ENCODE peak calls at places on chromosomes 7 and 10, in five cellular contexts. V is neuronal stem cell, R is IMR-90, Z is brain microvascular endothelial cell, K is stomach. C is an unnamed sample.

GRCh38 chr10:26015092-26015491 is 81.1 kb downstream of the MYO3A start:
- DNase-seq in V (no peak), R (no peak), Z (no peak), K (no peak), C (no peak)

GRCh38 chr7:3244241-3244814 is 56.7 kb upstream of the SDK1 start:
- DNase-seq in V (no peak), R (peak; percentile 92), Z (peak; percentile 80), K (no peak), C (no peak)

GRCh38 chr10:22433875-22434274 is 88.6 kb downstream of the SPAG6 start:
- DNase-seq in V (no peak), R (peak; percentile 96), Z (peak; percentile 56), K (no peak), C (no peak)

GRCh38 chr10:132681858-132682755 is 103.8 kb downstream of the NKX6-2 start:
- DNase-seq in V (no peak), R (no peak), Z (no peak), K (no peak), C (peak; percentile 14)

GRCh38 chr10:71882813-71883746 is 32.0 kb upstream of the PSAP start:
- DNase-seq in V (no peak), R (no peak), Z (no peak), K (no peak), C (no peak)

GRCh38 chr7:35546691-35547090 is 148.2 kb downstream of the HERPUD2 start:
- DNase-seq in V (no peak), R (no peak), Z (no peak), K (no peak), C (no peak)

GRCh38 chr7:17680943-17681351 is 259.3 kb downstream of the SNX13 start:
- DNase-seq in V (no peak), R (peak; percentile 49), Z (no peak), K (no peak), C (no peak)

GRCh38 chr10:71053169-71053895 is 159.0 kb upstream of the UNC5B start:
- DNase-seq in V (no peak), R (no peak), Z (no peak), K (no peak), C (peak; percentile 6)

GRCh38 chr7:157500171-157500960 is 163.6 kb downstream of the DNAJB6 start:
- DNase-seq in V (no peak), R (no peak), Z (no peak), K (peak; percentile 22), C (no peak)

GRCh38 chr7:83677180-83677866 is 28.4 kb upstream of the SEMA3E start:
- DNase-seq in V (no peak), R (peak; percentile 94), Z (peak; percentile 97), K (peak; percentile 32), C (no peak)

GRCh38 chr10:133394801-133395221 is 854 bp downstream of the MTG1 start:
- DNase-seq in V (no peak), R (no peak), Z (no peak), K (peak; percentile 24), C (no peak)

GRCh38 chr10:14476641-14477407 is 146.1 kb upstream of the FRMD4A start:
- DNase-seq in V (no peak), R (peak; percentile 77), Z (no peak), K (no peak), C (no peak)

GRCh38 chr10:60105195-60105812 is 198.9 kb upstream of the CCDC6 start:
- DNase-seq in V (no peak), R (no peak), Z (no peak), K (no peak), C (no peak)

GRCh38 chr7:47546728-47547494 is 35.0 kb downstream of the TNS3 start:
- DNase-seq in V (no peak), R (no peak), Z (no peak), K (peak; percentile 62), C (no peak)
- H3K27ac ChIP-seq in V (no peak overlapping the region), R (no peak overlapping the region), Z (no peak overlapping the region), K (no peak overlapping the region), C (no peak overlapping the region)

DNA sequence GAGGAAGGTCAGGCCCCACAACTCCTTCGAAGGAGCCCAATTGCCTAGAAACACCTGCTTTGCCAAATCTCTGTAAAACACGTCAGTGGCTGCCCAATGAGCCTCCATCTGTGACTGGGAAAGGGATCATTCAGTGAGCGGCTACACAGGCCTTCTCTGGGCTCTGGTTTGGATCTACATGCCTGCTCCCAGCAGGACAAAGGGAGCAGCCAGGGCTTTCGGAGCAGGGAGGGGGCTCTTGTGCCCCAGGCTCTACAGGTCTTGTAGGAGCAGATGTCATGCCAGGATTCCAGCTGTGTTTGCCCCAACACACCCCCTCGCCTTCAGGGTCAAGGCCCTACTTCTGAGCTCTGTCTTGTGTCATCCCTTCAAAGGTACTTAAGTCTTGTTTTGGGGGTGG is 73.5 kb downstream of the CLEC2L start:
- DNase-seq in V (no peak), R (no peak), Z (no peak), K (no peak), C (no peak)
- H3K27ac ChIP-seq in V (no peak overlapping the region), R (no peak overlapping the region), Z (no peak overlapping the region), K (no peak overlapping the region), C (no peak overlapping the region)

GRCh38 chr7:127667017-127667670 is 15.2 kb downstream of the SND1 start:
- DNase-seq in V (no peak), R (peak; percentile 86), Z (no peak), K (no peak), C (no peak)
- H3K27ac ChIP-seq in V (no peak overlapping the region), R (peak overlapping the region; percentile 97), Z (peak overlapping the region; percentile 83), K (no peak overlapping the region), C (no peak overlapping the region)

GRCh38 chr7:4694653-4695335 is 12.7 kb downstream of the FOXK1 start:
- DNase-seq in V (no peak), R (peak; percentile 86), Z (peak; percentile 45), K (no peak), C (peak; percentile 72)
- H3K27ac ChIP-seq in V (no peak overlapping the region), R (peak overlapping the region; percentile 60), Z (peak overlapping the region; percentile 16), K (peak overlapping the region; percentile 68), C (peak overlapping the region; percentile 67)